ENCODE peak calls at places on chromosomes 5 and 9, in seven cellular contexts. D, V, K, F, Q, L and A are unnamed samples.

GRCh38 chr9:131885144-131885609 is 145.3 kb upstream of the RAPGEF1 start:
- DNase-seq in V (no peak), Q (no peak), D (no peak), F (no peak), K (no peak), L (no peak), A (no peak)

GRCh38 chr9:4967521-4967920 is 17.6 kb upstream of the JAK2 start:
- DNase-seq in Q (no peak), K (peak), F (no peak), V (no peak), L (no peak), D (no peak), A (no peak)

GRCh38 chr5:146877178-146877681 is 1.3 kb downstream of the PPP2R2B start:
- DNase-seq in K (no peak), D (no peak), Q (no peak), F (no peak), L (no peak), V (no peak), A (no peak)

GRCh38 chr5:40284863-40285262 is 394.9 kb upstream of the PTGER4 start:
- DNase-seq in Q (no peak), L (no peak), D (no peak), V (no peak), K (no peak), F (no peak), A (no peak)

GRCh38 chr5:94969174-94969573 is 315.7 kb downstream of the MCTP1 start:
- DNase-seq in V (no peak), D (no peak), F (no peak), Q (no peak), L (no peak), K (peak), A (peak)

GRCh38 chr9:83505282-83505681 is 32.9 kb downstream of the FRMD3 start:
- DNase-seq in F (no peak), V (no peak), D (no peak), Q (no peak), L (no peak), K (no peak), A (no peak)

GRCh38 chr5:38650540-38651275 is 94.3 kb upstream of the LIFR start:
- DNase-seq in K (peak), F (no peak), Q (no peak), L (no peak), D (no peak), V (peak), A (peak)

GRCh38 chr5:104734046-104734445 is 1171.5 kb upstream of the NUDT12 start:
- DNase-seq in D (no peak), L (no peak), V (no peak), F (no peak), K (no peak), Q (no peak), A (no peak)

GRCh38 chr5:133081036-133081435 is 29.2 kb downstream of the HSPA4 start:
- DNase-seq in F (no peak), D (no peak), V (no peak), L (no peak), K (no peak), Q (no peak), A (no peak)

GRCh38 chr9:122325124-122325523 is 45.7 kb upstream of the PTGS1 start:
- DNase-seq in F (no peak), Q (no peak), D (no peak), K (no peak), V (no peak), L (no peak), A (peak)

GRCh38 chr5:1853531-1853930 is 29.2 kb downstream of the IRX4 start:
- DNase-seq in K (no peak), V (no peak), L (no peak), D (no peak), F (no peak), Q (no peak), A (no peak)

GRCh38 chr5:54646285-54647101 is 128.9 kb downstream of the SNX18 start:
- DNase-seq in V (no peak), Q (peak), F (no peak), L (no peak), D (peak), K (peak), A (peak)

GRCh38 chr5:24864244-24864643 is 219.5 kb upstream of the CDH10 start:
- DNase-seq in L (no peak), F (no peak), K (no peak), V (no peak), Q (no peak), D (no peak), A (no peak)

GRCh38 chr9:128180001-128180400 is 11.4 kb downstream of the CIZ1 start:
- DNase-seq in Q (no peak), D (no peak), L (no peak), F (no peak), K (no peak), V (no peak), A (no peak)

DNA sequence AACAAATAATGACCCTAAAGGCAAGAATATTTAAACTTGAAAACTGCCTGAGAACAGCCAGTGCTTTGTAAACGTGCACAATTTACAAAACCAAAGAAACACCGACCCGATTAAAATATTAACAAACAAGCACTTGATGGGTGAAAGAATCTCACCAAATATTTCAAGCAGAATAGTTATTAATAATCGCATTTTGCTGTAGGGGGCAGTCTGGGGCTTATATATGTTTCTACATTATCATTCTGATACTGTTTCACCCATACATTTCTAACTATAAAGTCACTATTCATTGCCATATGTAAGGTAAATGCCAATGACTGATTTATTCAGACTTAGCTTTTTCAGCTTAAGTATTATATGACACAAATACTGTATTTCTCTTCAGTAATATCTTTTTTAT is 37.7 kb downstream of the UBAP2 start:
- DNase-seq in L (peak), K (peak), F (no peak), D (no peak), V (no peak), Q (peak), A (no peak)
- TF ChIP-seq CTCF in L (peak), K (peak), F (no peak), D (no peak), V (peak), Q (no peak), A (peak)

DNA sequence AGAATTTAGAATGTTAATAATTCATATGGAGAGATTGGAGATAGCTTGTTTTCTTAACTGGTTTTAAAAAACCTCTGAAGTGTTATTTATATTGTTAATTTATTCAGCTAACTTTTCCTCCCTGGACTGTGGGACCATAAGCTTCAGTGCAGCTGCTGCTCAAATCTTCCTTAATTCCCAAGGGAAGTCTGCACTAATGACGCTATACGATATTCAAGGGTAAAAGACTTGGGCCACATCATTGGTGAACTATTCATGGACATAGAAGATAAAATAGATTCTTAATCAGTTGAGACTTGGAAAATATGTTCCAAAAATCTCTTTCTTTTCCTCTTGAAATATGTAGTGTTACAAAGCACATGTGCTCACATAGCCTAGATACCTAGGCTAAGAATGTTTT is 31.1 kb upstream of the GAS1 start:
- DNase-seq in Q (no peak), F (no peak), K (peak), D (no peak), V (no peak), L (no peak), A (no peak)
- TF ChIP-seq CTCF in Q (no peak), F (no peak), K (no peak), D (no peak), V (no peak), L (no peak), A (no peak)

GRCh38 chr9:34379334-34380033 is 2.8 kb upstream of the MYORG start:
- DNase-seq in D (peak), F (peak), L (peak), Q (peak), V (peak), K (peak), A (peak)
- TF ChIP-seq CTCF in D (peak), F (peak), L (peak), Q (peak), V (peak), K (peak), A (peak)

GRCh38 chr5:165616550-165617430 is 2111.4 kb downstream of the MAT2B start:
- DNase-seq in V (no peak), Q (no peak), F (no peak), K (peak), L (no peak), D (peak), A (no peak)
- TF ChIP-seq CTCF in V (no peak), Q (no peak), F (no peak), K (no peak), L (no peak), D (no peak), A (no peak)

GRCh38 chr5:151448038-151448985 is 909 bp downstream of the SLC36A1 start:
- DNase-seq in K (peak), L (no peak), D (peak), Q (peak), V (peak), F (peak), A (no peak)
- TF ChIP-seq CTCF in K (peak), L (no peak), D (no peak), Q (no peak), V (no peak), F (no peak), A (no peak)

GRCh38 chr5:180526265-180526664 is 32.1 kb downstream of the CNOT6 start:
- DNase-seq in K (no peak), L (no peak), D (no peak), F (no peak), V (no peak), Q (no peak), A (no peak)

GRCh38 chr5:180523629-180524466 is 29.7 kb downstream of the CNOT6 start:
- DNase-seq in L (no peak), Q (no peak), F (no peak), D (no peak), V (no peak), K (peak), A (no peak)

GRCh38 chr5:180527659-180528058 is 33.5 kb downstream of the CNOT6 start:
- DNase-seq in Q (no peak), V (no peak), F (no peak), K (no peak), D (no peak), L (no peak), A (no peak)

GRCh38 chr5:180522350-180522749 is 28.2 kb downstream of the CNOT6 start:
- DNase-seq in Q (no peak), L (no peak), D (no peak), F (no peak), V (no peak), K (peak), A (no peak)

GRCh38 chr5:180525363-180525762 is 31.2 kb downstream of the CNOT6 start:
- DNase-seq in L (no peak), D (no peak), Q (no peak), V (no peak), F (no peak), K (no peak), A (no peak)
- TF ChIP-seq CTCF in L (no peak), D (no peak), Q (no peak), V (no peak), F (no peak), K (no peak), A (no peak)

GRCh38 chr9:13485068-13485596 is 205.6 kb upstream of the MPDZ start:
- DNase-seq in K (peak), V (no peak), F (no peak), L (no peak), D (no peak), Q (peak), A (no peak)
- TF ChIP-seq CTCF in K (peak), V (no peak), F (no peak), L (no peak), D (no peak), Q (no peak), A (no peak)